ENCODE peak calls at places on chromosomes 16 and 17, in six cellular contexts. L, D, B, E, N and X are unnamed samples. For H3K4me1, the result is how much of the 10 kb centered on the place peaks cover.

GRCh38 chr17:76947309-76947708 is 79.1 kb downstream of the MGAT5B start:
- DNase-seq in D (no peak), L (no peak), B (no peak), E (no peak), N (no peak), X (no peak)

GRCh38 chr17:7137182-7137943 is 22.7 kb upstream of the ASGR2 start:
- DNase-seq in E (no peak), L (no peak), D (no peak), N (no peak), B (no peak), X (peak)

GRCh38 chr16:83602797-83603735 is 204.7 kb upstream of the HSBP1 start:
- DNase-seq in B (no peak), E (peak), N (no peak), D (no peak), L (peak), X (no peak)

GRCh38 chr17:10415161-10415560 is 6.6 kb downstream of the MYH8 start:
- DNase-seq in D (no peak), B (no peak), N (no peak), L (peak), E (peak), X (no peak)

GRCh38 chr16:3949287-3949686 is 68.8 kb upstream of the CREBBP start:
- DNase-seq in D (no peak), N (no peak), E (no peak), L (no peak), B (no peak), X (no peak)

GRCh38 chr17:19303367-19303776 is 59.2 kb downstream of the B9D1 start:
- DNase-seq in E (no peak), N (no peak), D (no peak), B (no peak), L (no peak), X (no peak)

GRCh38 chr16:67865318-67865717 is 7.5 kb upstream of the EDC4 start:
- DNase-seq in E (peak), B (no peak), D (no peak), L (peak), N (peak), X (no peak)

GRCh38 chr17:19546289-19547065 is 12.8 kb downstream of the SLC47A1 start:
- DNase-seq in L (no peak), E (peak), N (no peak), B (peak), D (no peak), X (peak)

GRCh38 chr16:48153689-48154265 is 2.0 kb downstream of the ABCC12 start:
- DNase-seq in D (no peak), L (no peak), E (no peak), N (no peak), B (no peak), X (no peak)

GRCh38 chr17:15502315-15503112 is 35.1 kb upstream of the CDRT4 start:
- DNase-seq in B (peak), E (peak), L (peak), N (peak), D (peak), X (peak)

GRCh38 chr17:41002814-41003213 is 3.1 kb upstream of the KRTAP3-2 start:
- DNase-seq in L (no peak), D (no peak), N (peak), B (no peak), E (no peak), X (no peak)

GRCh38 chr17:74646231-74646630 is 22.7 kb upstream of the CD300E start:
- DNase-seq in D (no peak), L (no peak), N (no peak), B (no peak), E (peak), X (no peak)

GRCh38 chr17:48550313-48551205 is 5.7 kb upstream of the HOXB2 start:
- DNase-seq in B (no peak), N (no peak), L (peak), E (peak), D (no peak), X (no peak)

GRCh38 chr16:64615647-64616280 is 506.1 kb downstream of the CDH11 start:
- DNase-seq in B (peak), D (no peak), E (peak), N (peak), L (peak), X (peak)

GRCh38 chr16:11560701-11561439 is 25.8 kb downstream of the LITAF start:
- DNase-seq in B (peak), D (no peak), E (peak), N (peak), L (no peak), X (no peak)

GRCh38 chr16:89863741-89864391 is 9.5 kb upstream of the TCF25 start:
- DNase-seq in E (no peak), B (no peak), N (peak), L (no peak), D (no peak), X (peak)

GRCh38 chr16:20307791-20308190 is 19.5 kb downstream of the GP2 start:
- DNase-seq in E (no peak), D (no peak), L (no peak), N (no peak), B (peak), X (no peak)

GRCh38 chr17:77688369-77688768 is 270.1 kb upstream of the TNRC6C start:
- DNase-seq in B (no peak), N (no peak), L (peak), D (no peak), E (no peak), X (no peak)

GRCh38 chr16:54342001-54342776 is 55.6 kb upstream of the IRX3 start:
- DNase-seq in B (peak), N (peak), E (no peak), L (no peak), D (no peak), X (no peak)

GRCh38 chr17:68246271-68247028 is 1.4 kb upstream of the AMZ2 start:
- DNase-seq in D (no peak), N (no peak), E (peak), L (no peak), B (no peak), X (no peak)

GRCh38 chr17:47615766-47616424 is 33.8 kb upstream of the KPNB1 start:
- DNase-seq in N (peak), B (no peak), L (no peak), E (peak), D (no peak), X (no peak)

GRCh38 chr17:57211543-57211942 is 44.8 kb upstream of the MSI2 start:
- DNase-seq in N (no peak), E (no peak), L (no peak), B (no peak), D (no peak), X (no peak)

GRCh38 chr17:45218895-45219661 is 2.6 kb upstream of the FMNL1 start:
- DNase-seq in N (peak), E (peak), L (peak), B (peak), D (peak), X (peak)

GRCh38 chr16:4538067-4538385 is 547 bp downstream of the CDIP1 start:
- DNase-seq in N (peak), E (no peak), D (no peak), L (no peak), B (no peak), X (no peak)

GRCh38 chr16:53827741-53828140 is 123.8 kb downstream of the FTO start:
- DNase-seq in N (no peak), B (no peak), E (peak), D (no peak), L (no peak), X (no peak)

GRCh38 chr16:9119795-9120194 is 28.4 kb downstream of the HAPSTR1 start:
- DNase-seq in E (no peak), N (peak), L (no peak), B (no peak), D (no peak), X (no peak)

GRCh38 chr16:1342526-1343427 is 8.9 kb downstream of the TSR3 start:
- DNase-seq in N (peak), B (peak), D (peak), L (peak), E (peak), X (peak)

GRCh38 chr16:72602499-72602898 is 430.5 kb upstream of the PMFBP1 start:
- DNase-seq in B (no peak), D (no peak), N (no peak), L (no peak), E (no peak), X (no peak)

GRCh38 chr16:67933805-67934204 is 2.1 kb upstream of the CTRL start:
- DNase-seq in D (no peak), L (no peak), N (no peak), B (peak), E (no peak), X (no peak)

GRCh38 chr16:11057696-11058345 is 113.5 kb downstream of the CLEC16A start:
- DNase-seq in N (no peak), L (no peak), B (no peak), E (no peak), D (no peak), X (no peak)

GRCh38 chr17:2881295-2881694 is 85.1 kb downstream of the RAP1GAP2 start:
- DNase-seq in N (no peak), B (no peak), E (no peak), L (no peak), D (no peak), X (no peak)

GRCh38 chr17:50898369-50899004 is 32.3 kb upstream of the TOB1 start:
- DNase-seq in B (no peak), L (no peak), D (no peak), N (no peak), E (no peak), X (no peak)

GRCh38 chr16:55249936-55250335 is 74.1 kb upstream of the IRX6 start:
- DNase-seq in N (no peak), B (no peak), E (no peak), L (no peak), D (no peak), X (no peak)

GRCh38 chr16:29842732-29843346 is 20.2 kb downstream of the CDIPT start:
- DNase-seq in E (no peak), L (no peak), B (no peak), D (no peak), N (no peak), X (no peak)

GRCh38 chr16:26992661-26993365 is 73.9 kb upstream of the C16orf82 start:
- DNase-seq in E (no peak), B (no peak), D (no peak), N (no peak), L (no peak), X (no peak)

GRCh38 chr17:44911133-44912001 is 3.9 kb downstream of the GFAP start:
- DNase-seq in L (peak), B (peak), D (no peak), N (peak), E (peak), X (peak)

GRCh38 chr17:69597898-69598692 is 183.6 kb downstream of the MAP2K6 start:
- DNase-seq in E (no peak), B (no peak), L (no peak), N (peak), D (no peak), X (no peak)

GRCh38 chr16:52114414-52114813 is 432.5 kb downstream of the TOX3 start:
- DNase-seq in D (no peak), L (no peak), E (peak), B (peak), N (no peak), X (no peak)

GRCh38 chr16:10521681-10522274 is 58.6 kb downstream of the EMP2 start:
- DNase-seq in E (peak), N (peak), D (no peak), B (peak), L (peak), X (no peak)

GRCh38 chr16:61370564-61370963 is 665.7 kb downstream of the CDH8 start:
- DNase-seq in L (no peak), E (no peak), N (no peak), B (no peak), D (no peak), X (no peak)
- H3K4me1 ChIP-seq in L (under half), E (under half), N (under half), B (under half), D (under half), X (under half)

GRCh38 chr17:18195246-18195645 is 11.6 kb downstream of the ALKBH5 start:
- DNase-seq in D (no peak), N (no peak), B (no peak), E (no peak), L (no peak), X (no peak)

GRCh38 chr17:18194804-18195203 is 11.2 kb downstream of the ALKBH5 start:
- DNase-seq in N (no peak), E (no peak), L (no peak), D (no peak), B (no peak), X (no peak)

GRCh38 chr17:18198530-18198929 is 14.9 kb downstream of the ALKBH5 start:
- DNase-seq in D (no peak), B (no peak), N (no peak), L (no peak), E (no peak), X (no peak)

GRCh38 chr17:18194394-18194793 is 10.8 kb downstream of the ALKBH5 start:
- DNase-seq in B (no peak), E (no peak), N (no peak), L (no peak), D (no peak), X (no peak)

DNA sequence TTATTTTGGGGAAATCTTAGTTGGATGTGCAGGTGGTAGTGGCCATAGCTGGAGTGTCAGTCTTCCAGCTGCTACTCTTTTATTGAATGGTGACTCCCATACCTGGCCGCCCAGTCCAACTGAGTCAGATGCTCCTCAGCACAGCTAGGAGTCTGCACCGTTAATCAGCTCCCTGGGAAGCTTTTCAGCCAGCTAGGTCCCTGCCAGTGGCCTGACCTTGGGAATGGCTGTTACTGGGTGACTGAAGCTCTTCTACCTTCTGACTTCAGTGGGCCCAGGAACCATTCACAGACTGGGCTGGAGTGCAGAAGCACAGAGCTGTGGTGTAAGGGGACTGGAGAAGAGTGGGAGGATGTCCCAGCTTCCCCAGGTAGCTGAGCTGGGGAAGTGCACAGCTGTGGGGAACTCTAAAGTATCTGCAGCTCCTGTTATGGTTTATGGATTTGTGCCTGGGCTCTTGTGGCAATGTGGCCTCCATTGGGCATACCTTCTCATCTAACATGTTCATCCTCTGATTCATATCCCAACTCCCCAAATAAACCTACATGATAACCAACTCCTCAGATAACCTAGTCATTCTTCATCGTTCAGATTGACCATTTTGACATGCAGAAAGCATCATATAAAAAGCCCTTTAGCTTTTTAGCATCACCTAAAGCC is 14.0 kb downstream of the ALKBH5 start:
- DNase-seq in N (no peak), D (no peak), L (no peak), B (no peak), E (no peak), X (no peak)
- H3K4me1 ChIP-seq in N (under half), D (under half), L (under half), B (under half), E (under half), X (half or more)

DNA sequence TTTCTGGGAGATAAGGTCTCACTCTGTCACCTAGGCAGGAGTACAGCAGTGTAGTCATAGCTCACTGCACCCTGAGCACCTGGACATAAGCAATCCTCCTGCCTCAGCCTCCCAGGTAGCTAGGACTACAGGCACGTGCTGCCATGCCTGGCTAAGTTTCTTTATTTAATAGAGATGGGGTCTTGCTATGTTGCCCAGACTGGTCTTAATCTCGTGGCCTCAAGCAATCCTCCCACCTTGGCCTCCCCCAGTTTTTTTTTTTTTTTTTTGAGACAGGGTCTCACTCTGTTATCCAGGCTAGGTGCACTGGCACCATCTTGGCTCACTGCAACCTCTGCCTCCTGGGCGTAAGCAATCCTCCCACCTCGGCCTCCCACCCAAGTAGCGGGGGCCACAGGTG is 21.1 kb downstream of the DDX19B start:
- DNase-seq in N (no peak), E (no peak), B (no peak), L (no peak), D (no peak), X (no peak)
- H3K4me1 ChIP-seq in N (under half), E (under half), B (under half), L (under half), D (under half), X (under half)

GRCh38 chr17:82536220-82537201 is 17.0 kb downstream of the FOXK2 start:
- DNase-seq in D (no peak), B (peak), N (peak), E (no peak), L (no peak), X (peak)

GRCh38 chr17:82529914-82530300 is 10.4 kb downstream of the FOXK2 start:
- DNase-seq in D (no peak), E (no peak), B (no peak), L (no peak), N (no peak), X (no peak)

GRCh38 chr17:82531431-82531881 is 11.9 kb downstream of the FOXK2 start:
- DNase-seq in B (no peak), N (peak), D (no peak), L (no peak), E (no peak), X (no peak)

GRCh38 chr17:82528484-82529265 is 9.1 kb downstream of the FOXK2 start:
- DNase-seq in E (no peak), L (peak), B (peak), D (peak), N (no peak), X (peak)

DNA sequence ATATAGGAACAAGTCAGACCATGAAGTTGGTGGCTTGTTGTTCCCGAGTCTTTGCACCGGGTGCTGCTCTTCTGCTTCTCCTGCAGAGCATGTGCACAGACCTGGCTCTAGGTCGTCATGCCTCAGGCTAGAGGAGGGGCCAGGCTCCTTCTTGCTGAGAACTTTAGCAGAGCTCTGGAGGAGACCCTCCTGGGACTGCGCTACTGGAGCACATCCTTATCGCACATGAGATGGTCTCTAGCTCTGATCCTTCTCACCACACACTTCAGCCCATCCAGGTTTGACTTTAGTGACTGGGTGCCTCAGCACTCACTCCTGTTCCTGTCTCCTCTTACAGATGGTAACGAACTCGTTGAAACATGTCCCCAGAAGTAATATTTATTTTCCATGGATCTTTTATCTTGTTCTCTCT is 14.9 kb downstream of the FOXK2 start:
- DNase-seq in B (no peak), N (no peak), E (no peak), L (no peak), D (no peak), X (no peak)
- H3K4me1 ChIP-seq in B (half or more), N (half or more), E (under half), L (under half), D (under half), X (half or more)

DNA sequence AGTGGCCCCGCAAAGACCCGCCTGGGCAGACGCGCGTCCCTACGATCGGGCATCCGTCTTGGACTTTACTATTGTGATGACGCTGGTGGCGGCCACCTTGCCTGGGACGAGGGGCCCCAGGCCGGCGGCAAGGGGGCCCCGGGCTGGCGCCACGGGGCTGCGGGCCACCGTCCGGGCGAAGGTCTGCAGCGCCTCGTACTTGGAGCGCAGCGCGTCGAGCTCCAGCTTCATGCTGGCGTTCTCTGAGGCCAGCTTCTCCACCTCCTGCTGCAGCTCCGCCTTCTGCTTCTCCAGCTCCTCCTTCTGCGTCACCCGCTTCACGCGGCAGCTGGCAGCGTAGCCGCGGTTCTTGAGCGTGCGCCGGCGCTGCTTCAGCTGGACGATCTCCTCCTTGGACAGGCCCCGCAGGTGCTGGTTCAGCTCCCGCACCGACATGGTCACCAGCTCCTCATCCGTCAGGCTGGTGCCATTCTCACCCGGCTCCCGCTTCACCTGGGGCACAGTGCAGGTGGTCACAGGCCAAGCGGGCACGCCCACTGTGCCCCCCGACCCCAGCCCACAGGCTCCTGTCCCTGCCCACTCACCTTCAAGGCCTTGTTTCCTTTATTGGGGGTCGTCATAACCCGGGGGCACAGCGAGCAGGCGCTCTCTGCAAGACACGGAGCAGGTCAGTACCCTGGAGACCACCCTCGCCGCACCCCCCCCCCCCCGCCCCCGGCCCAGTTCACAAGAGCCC is 4.8 kb upstream of the SIRT7 start:
- DNase-seq in N (no peak), D (no peak), E (no peak), B (no peak), L (no peak), X (no peak)
- H3K4me1 ChIP-seq in N (under half), D (under half), E (under half), B (under half), L (under half), X (half or more)

DNA sequence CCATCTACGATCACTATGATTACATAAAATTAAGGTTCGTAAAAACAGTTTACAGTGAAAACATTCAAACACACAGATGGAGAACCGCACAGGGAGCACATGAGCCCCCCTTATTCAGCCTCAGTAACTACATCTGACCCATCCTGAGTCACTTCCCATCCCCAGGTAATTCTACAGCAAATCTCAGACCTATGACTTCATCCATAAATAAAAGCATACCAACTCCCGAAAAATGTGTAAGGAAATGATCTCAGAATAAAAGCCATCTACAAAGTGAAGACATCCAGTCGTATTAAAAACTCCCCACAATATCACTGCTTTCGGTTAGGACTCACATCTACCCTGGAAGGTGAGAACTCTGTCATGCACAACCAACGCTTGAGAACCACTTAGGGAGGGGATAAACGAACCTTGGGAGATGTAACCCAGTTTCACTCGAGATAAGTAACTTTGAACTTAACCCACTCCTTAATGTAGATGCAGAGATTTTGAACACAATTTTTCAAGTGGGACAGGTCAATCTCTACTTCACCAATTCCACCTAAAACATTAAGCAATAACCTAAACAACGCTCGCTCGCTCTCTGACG is 1.3 kb downstream of the USP36 start:
- DNase-seq in E (no peak), B (no peak), L (no peak), D (no peak), N (peak), X (no peak)
- H3K4me1 ChIP-seq in E (under half), B (under half), L (under half), D (under half), N (under half), X (under half)